ENCODE peak calls at places on chromosomes 16 and 17, in ten cellular contexts. L is amygdala; R is pancreas; K is islet precursor cell; J is occipital lobe; F is iris pigment epithelial cell; Y is stomach; B is NCI-H69; C is iPS-NIHi11; U is activated CD4-positive, alpha-beta T cell treated with anti-CD3 and anti-CD28 coated beads for 24 hours. X is an unnamed sample.

GRCh38 chr17:56679148-56679766 is 85.8 kb downstream of the NOG start:
- DNase-seq in L (no peak), R (no peak), K (peak), J (no peak), F (peak), Y (no peak), B (peak), C (peak), U (no peak), X (no peak)

GRCh38 chr17:6456914-6457687 is 12.8 kb downstream of the PIMREG start:
- DNase-seq in L (no peak), R (no peak), K (peak), J (no peak), F (peak), Y (peak), B (peak), C (no peak), U (no peak), X (no peak)

GRCh38 chr17:823501-823902 is 41.3 kb downstream of the MRM3 start:
- DNase-seq in L (no peak), R (no peak), K (no peak), J (no peak), F (no peak), Y (no peak), B (peak), C (no peak), U (no peak), X (no peak)

GRCh38 chr17:35786941-35787432 is 8.5 kb downstream of the MMP28 start:
- DNase-seq in L (no peak), R (no peak), K (peak), J (no peak), F (peak), Y (no peak), B (no peak), C (no peak), U (no peak), X (no peak)

GRCh38 chr17:67132366-67132765 is 88.0 kb downstream of the CACNG1 start:
- DNase-seq in L (no peak), R (no peak), K (no peak), J (no peak), F (no peak), Y (no peak), B (peak), C (no peak), U (no peak), X (no peak)

GRCh38 chr17:4833941-4834501 is 881 bp downstream of the MINK1 start:
- DNase-seq in L (no peak), R (no peak), K (peak), J (no peak), F (peak), Y (no peak), B (peak), C (no peak), U (no peak), X (no peak)

GRCh38 chr17:82127704-82128103 is 29.7 kb upstream of the FASN start:
- DNase-seq in L (no peak), R (no peak), K (no peak), J (no peak), F (no peak), Y (no peak), B (no peak), C (no peak), U (no peak), X (no peak)

GRCh38 chr17:44655983-44656700 is at the start of gene MEIOC:
- DNase-seq in L (no peak), R (no peak), K (peak), J (no peak), F (peak), Y (no peak), B (peak), C (peak), U (peak), X (no peak)

GRCh38 chr17:39872700-39873099 is 4.7 kb downstream of the ZPBP2 start:
- DNase-seq in L (no peak), R (no peak), K (no peak), J (no peak), F (no peak), Y (no peak), B (no peak), C (no peak), U (no peak), X (no peak)

GRCh38 chr17:17812211-17813054 is 24.4 kb downstream of the SREBF1 start:
- DNase-seq in L (no peak), R (peak), K (peak), J (peak), F (peak), Y (peak), B (peak), C (peak), U (no peak), X (no peak)

GRCh38 chr17:28706471-28707338 is 5.0 kb downstream of the PROCA1 start:
- DNase-seq in L (no peak), R (no peak), K (peak), J (no peak), F (no peak), Y (no peak), B (no peak), C (no peak), U (no peak), X (no peak)

GRCh38 chr16:57133101-57133500 is 40.7 kb downstream of the CPNE2 start:
- DNase-seq in L (no peak), R (no peak), K (no peak), J (no peak), F (no peak), Y (no peak), B (no peak), C (no peak), U (no peak), X (no peak)

GRCh38 chr17:57284984-57285646 is 28.8 kb downstream of the MSI2 start:
- DNase-seq in L (peak), R (no peak), K (no peak), J (no peak), F (peak), Y (no peak), B (no peak), C (peak), U (peak), X (peak)

GRCh38 chr16:75317101-75317522 is 65.7 kb upstream of the BCAR1 start:
- DNase-seq in L (no peak), R (no peak), K (no peak), J (no peak), F (no peak), Y (no peak), B (peak), C (no peak), U (no peak), X (no peak)

GRCh38 chr16:89365044-89365467 is 125.3 kb downstream of the ANKRD11 start:
- DNase-seq in L (no peak), R (no peak), K (no peak), J (no peak), F (peak), Y (no peak), B (no peak), C (no peak), U (no peak), X (no peak)

GRCh38 chr17:41962111-41962510 is 4.5 kb upstream of the CNP start:
- DNase-seq in L (no peak), R (peak), K (no peak), J (no peak), F (no peak), Y (no peak), B (peak), C (no peak), U (no peak), X (no peak)

GRCh38 chr17:28985950-28986713 is 19.7 kb downstream of the SEZ6 start:
- DNase-seq in L (no peak), R (no peak), K (no peak), J (no peak), F (no peak), Y (no peak), B (peak), C (peak), U (no peak), X (no peak)

GRCh38 chr17:69473801-69474170 is 59.3 kb downstream of the MAP2K6 start:
- DNase-seq in L (no peak), R (no peak), K (no peak), J (no peak), F (peak), Y (no peak), B (no peak), C (no peak), U (no peak), X (no peak)

GRCh38 chr17:57541472-57542394 is 203.4 kb downstream of the CCDC182 start:
- DNase-seq in L (no peak), R (no peak), K (peak), J (peak), F (peak), Y (no peak), B (peak), C (no peak), U (no peak), X (no peak)

GRCh38 chr16:24890746-24891145 is 45.0 kb downstream of the SLC5A11 start:
- DNase-seq in L (no peak), R (no peak), K (no peak), J (no peak), F (no peak), Y (no peak), B (no peak), C (no peak), U (no peak), X (no peak)

GRCh38 chr16:29824589-29825144 is 4.4 kb downstream of the MVP start:
- DNase-seq in L (no peak), R (peak), K (no peak), J (no peak), F (peak), Y (no peak), B (no peak), C (no peak), U (no peak), X (no peak)

GRCh38 chr17:8223356-8224063 is 13.1 kb upstream of the AURKB start:
- DNase-seq in L (peak), R (peak), K (peak), J (no peak), F (peak), Y (peak), B (peak), C (no peak), U (peak), X (peak)

GRCh38 chr17:17793378-17794214 is 43.2 kb downstream of the SREBF1 start:
- DNase-seq in L (no peak), R (no peak), K (no peak), J (no peak), F (no peak), Y (no peak), B (no peak), C (no peak), U (no peak), X (no peak)

GRCh38 chr17:68295086-68295485 is 3.8 kb downstream of the ARSG start:
- DNase-seq in L (no peak), R (no peak), K (no peak), J (no peak), F (no peak), Y (no peak), B (no peak), C (no peak), U (peak), X (no peak)

GRCh38 chr17:6476834-6477210 is 32.6 kb downstream of the PIMREG start:
- DNase-seq in L (no peak), R (no peak), K (no peak), J (no peak), F (no peak), Y (no peak), B (peak), C (no peak), U (no peak), X (no peak)

GRCh38 chr17:82154881-82155331 is 56.9 kb upstream of the FASN start:
- DNase-seq in L (no peak), R (peak), K (no peak), J (no peak), F (no peak), Y (no peak), B (no peak), C (peak), U (no peak), X (no peak)

GRCh38 chr16:67462279-67462655 is 18.7 kb downstream of the ATP6V0D1 start:
- DNase-seq in L (no peak), R (no peak), K (no peak), J (no peak), F (no peak), Y (no peak), B (no peak), C (no peak), U (no peak), X (no peak)

GRCh38 chr16:19898924-19899604 is 14.4 kb upstream of the GPRC5B start:
- DNase-seq in L (no peak), R (peak), K (peak), J (no peak), F (peak), Y (peak), B (peak), C (peak), U (no peak), X (no peak)

GRCh38 chr17:17082878-17083277 is 40.6 kb downstream of the MPRIP start:
- DNase-seq in L (no peak), R (peak), K (peak), J (no peak), F (no peak), Y (no peak), B (no peak), C (no peak), U (no peak), X (no peak)

GRCh38 chr17:49598918-49599317 is 23.2 kb downstream of the NXPH3 start:
- DNase-seq in L (no peak), R (no peak), K (peak), J (no peak), F (no peak), Y (no peak), B (no peak), C (no peak), U (no peak), X (no peak)

GRCh38 chr17:68389041-68389440 is 68.3 kb downstream of the WIPI1 start:
- DNase-seq in L (no peak), R (no peak), K (no peak), J (no peak), F (no peak), Y (no peak), B (no peak), C (no peak), U (no peak), X (no peak)